ENCODE peak calls at places on chromosomes 1 and 21, in six cellular contexts. One of them, this sample, is unnamed.

GRCh38 chr1:225767591-225768540 is 9.8 kb upstream of the SRP9 start:
- DNase-seq in body of pancreas: peak; percentile 68
- DNase-seq in adrenal gland: peak; percentile 57
- DNase-seq in colonic mucosa: peak; percentile 69
- DNase-seq in foreskin keratinocyte: peak; percentile 82
- DNase-seq in left ventricle myocardium inferior: peak; percentile 83
- DNase-seq in this sample: peak; percentile 96

GRCh38 chr1:119336738-119337315 is 31.8 kb upstream of the HAO2 start:
- DNase-seq in colonic mucosa: no peak
- DNase-seq in adrenal gland: no peak
- DNase-seq in left ventricle myocardium inferior: no peak
- DNase-seq in foreskin keratinocyte: no peak
- DNase-seq in body of pancreas: no peak
- DNase-seq in this sample: no peak

GRCh38 chr21:24590261-24590660 is 1017.0 kb downstream of the MRPL39 start:
- DNase-seq in colonic mucosa: no peak
- DNase-seq in foreskin keratinocyte: no peak
- DNase-seq in adrenal gland: no peak
- DNase-seq in left ventricle myocardium inferior: no peak
- DNase-seq in body of pancreas: no peak
- DNase-seq in this sample: no peak

GRCh38 chr1:151822404-151822803 is 9.2 kb downstream of the RORC start:
- DNase-seq in body of pancreas: no peak
- DNase-seq in adrenal gland: no peak
- DNase-seq in foreskin keratinocyte: no peak
- DNase-seq in left ventricle myocardium inferior: no peak
- DNase-seq in colonic mucosa: no peak
- DNase-seq in this sample: no peak

GRCh38 chr1:93565496-93566221 is 116.0 kb downstream of the BCAR3 start:
- DNase-seq in foreskin keratinocyte: no peak
- DNase-seq in adrenal gland: peak; percentile 14
- DNase-seq in body of pancreas: no peak
- DNase-seq in left ventricle myocardium inferior: no peak
- DNase-seq in colonic mucosa: no peak
- DNase-seq in this sample: no peak

GRCh38 chr1:41735587-41736290 is 183.0 kb downstream of the HIVEP3 start:
- DNase-seq in colonic mucosa: no peak
- DNase-seq in adrenal gland: no peak
- DNase-seq in foreskin keratinocyte: no peak
- DNase-seq in left ventricle myocardium inferior: peak; percentile 49
- DNase-seq in body of pancreas: no peak
- DNase-seq in this sample: peak; percentile 47

GRCh38 chr1:185108324-185108723 is 48.4 kb downstream of the TRMT1L start:
- DNase-seq in left ventricle myocardium inferior: no peak
- DNase-seq in foreskin keratinocyte: no peak
- DNase-seq in adrenal gland: no peak
- DNase-seq in body of pancreas: no peak
- DNase-seq in colonic mucosa: no peak
- DNase-seq in this sample: no peak

GRCh38 chr1:147890177-147890790 is 12.3 kb upstream of the GJA8 start:
- DNase-seq in adrenal gland: peak; percentile 45
- DNase-seq in left ventricle myocardium inferior: peak; percentile 64
- DNase-seq in body of pancreas: peak; percentile 65
- DNase-seq in colonic mucosa: peak; percentile 68
- DNase-seq in foreskin keratinocyte: peak; percentile 24
- DNase-seq in this sample: peak; percentile 75

GRCh38 chr21:41560701-41561158 is 52.8 kb upstream of the TMPRSS2 start:
- DNase-seq in foreskin keratinocyte: no peak
- DNase-seq in left ventricle myocardium inferior: no peak
- DNase-seq in adrenal gland: no peak
- DNase-seq in colonic mucosa: peak; percentile 89
- DNase-seq in body of pancreas: no peak
- DNase-seq in this sample: no peak

GRCh38 chr1:232921416-232921815 is 29.0 kb upstream of the NTPCR start:
- DNase-seq in adrenal gland: no peak
- DNase-seq in body of pancreas: no peak
- DNase-seq in colonic mucosa: no peak
- DNase-seq in left ventricle myocardium inferior: no peak
- DNase-seq in foreskin keratinocyte: no peak
- DNase-seq in this sample: no peak

GRCh38 chr1:231240883-231241735 is at the start of gene GNPAT:
- DNase-seq in body of pancreas: peak; percentile 88
- DNase-seq in left ventricle myocardium inferior: peak; percentile 90
- DNase-seq in adrenal gland: peak; percentile 86
- DNase-seq in colonic mucosa: peak; percentile 90
- DNase-seq in foreskin keratinocyte: peak; percentile 53
- DNase-seq in this sample: peak; percentile 96

GRCh38 chr1:29821605-29822004 is 585.3 kb downstream of the PTPRU start:
- DNase-seq in foreskin keratinocyte: no peak
- DNase-seq in left ventricle myocardium inferior: no peak
- DNase-seq in colonic mucosa: no peak
- DNase-seq in body of pancreas: no peak
- DNase-seq in adrenal gland: no peak
- DNase-seq in this sample: no peak

GRCh38 chr1:200979574-200980451 is 43.7 kb downstream of the KIF21B start:
- DNase-seq in body of pancreas: no peak
- DNase-seq in colonic mucosa: peak; percentile 72
- DNase-seq in left ventricle myocardium inferior: no peak
- DNase-seq in adrenal gland: no peak
- DNase-seq in foreskin keratinocyte: no peak
- DNase-seq in this sample: peak; percentile 59

GRCh38 chr1:17605582-17606344 is 66.3 kb downstream of the ARHGEF10L start:
- DNase-seq in colonic mucosa: no peak
- DNase-seq in body of pancreas: peak; percentile 81
- DNase-seq in foreskin keratinocyte: no peak
- DNase-seq in adrenal gland: no peak
- DNase-seq in left ventricle myocardium inferior: peak; percentile 56
- DNase-seq in this sample: peak; percentile 63

GRCh38 chr21:45176141-45176540 is 101.8 kb downstream of the ADARB1 start:
- DNase-seq in adrenal gland: no peak
- DNase-seq in foreskin keratinocyte: no peak
- DNase-seq in left ventricle myocardium inferior: no peak
- DNase-seq in colonic mucosa: no peak
- DNase-seq in body of pancreas: no peak
- DNase-seq in this sample: no peak

GRCh38 chr1:155125946-155126493 is 1.7 kb upstream of the EFNA1 start:
- DNase-seq in foreskin keratinocyte: no peak
- DNase-seq in adrenal gland: peak; percentile 52
- DNase-seq in colonic mucosa: peak; percentile 95
- DNase-seq in body of pancreas: peak; percentile 68
- DNase-seq in left ventricle myocardium inferior: peak; percentile 56
- DNase-seq in this sample: peak; percentile 89

GRCh38 chr1:153921803-153922075 is 1.0 kb downstream of the GATAD2B start:
- DNase-seq in foreskin keratinocyte: no peak
- DNase-seq in colonic mucosa: peak; percentile 32
- DNase-seq in body of pancreas: no peak
- DNase-seq in left ventricle myocardium inferior: no peak
- DNase-seq in adrenal gland: no peak
- DNase-seq in this sample: peak; percentile 32

GRCh38 chr1:182380199-182380598 is 11.4 kb downstream of the GLUL start:
- DNase-seq in adrenal gland: no peak
- DNase-seq in left ventricle myocardium inferior: no peak
- DNase-seq in body of pancreas: no peak
- DNase-seq in colonic mucosa: no peak
- DNase-seq in foreskin keratinocyte: no peak
- DNase-seq in this sample: no peak

GRCh38 chr1:200364831-200365230 is 45.0 kb downstream of the ZNF281 start:
- DNase-seq in body of pancreas: no peak
- DNase-seq in adrenal gland: no peak
- DNase-seq in colonic mucosa: no peak
- DNase-seq in left ventricle myocardium inferior: no peak
- DNase-seq in foreskin keratinocyte: no peak
- DNase-seq in this sample: no peak

GRCh38 chr1:247096544-247096943 is 7.6 kb downstream of the ZNF669 start:
- DNase-seq in left ventricle myocardium inferior: no peak
- DNase-seq in colonic mucosa: no peak
- DNase-seq in adrenal gland: no peak
- DNase-seq in body of pancreas: no peak
- DNase-seq in foreskin keratinocyte: no peak
- DNase-seq in this sample: no peak

GRCh38 chr1:66443793-66444192 is 90.2 kb upstream of the SGIP1 start:
- DNase-seq in left ventricle myocardium inferior: no peak
- DNase-seq in adrenal gland: no peak
- DNase-seq in body of pancreas: no peak
- DNase-seq in foreskin keratinocyte: no peak
- DNase-seq in colonic mucosa: no peak
- DNase-seq in this sample: no peak

GRCh38 chr1:39394598-39394997 is 96.8 kb upstream of the BMP8A start:
- DNase-seq in adrenal gland: no peak
- DNase-seq in foreskin keratinocyte: peak; percentile 75
- DNase-seq in body of pancreas: peak; percentile 45
- DNase-seq in left ventricle myocardium inferior: no peak
- DNase-seq in colonic mucosa: peak; percentile 54
- DNase-seq in this sample: no peak

GRCh38 chr1:8520483-8520966 is 202.6 kb downstream of the SLC45A1 start:
- DNase-seq in adrenal gland: no peak
- DNase-seq in foreskin keratinocyte: no peak
- DNase-seq in body of pancreas: no peak
- DNase-seq in left ventricle myocardium inferior: no peak
- DNase-seq in colonic mucosa: no peak
- DNase-seq in this sample: no peak

GRCh38 chr1:160837558-160838205 is 25.0 kb downstream of the CD244 start:
- DNase-seq in colonic mucosa: no peak
- DNase-seq in adrenal gland: no peak
- DNase-seq in body of pancreas: peak; percentile 22
- DNase-seq in foreskin keratinocyte: no peak
- DNase-seq in left ventricle myocardium inferior: peak; percentile 23
- DNase-seq in this sample: peak; percentile 67

GRCh38 chr1:247332215-247332900 is 691 bp upstream of the ZNF496 start:
- DNase-seq in colonic mucosa: peak; percentile 45
- DNase-seq in adrenal gland: peak; percentile 57
- DNase-seq in foreskin keratinocyte: no peak
- DNase-seq in body of pancreas: peak; percentile 68
- DNase-seq in left ventricle myocardium inferior: peak; percentile 60
- DNase-seq in this sample: peak; percentile 85

DNA sequence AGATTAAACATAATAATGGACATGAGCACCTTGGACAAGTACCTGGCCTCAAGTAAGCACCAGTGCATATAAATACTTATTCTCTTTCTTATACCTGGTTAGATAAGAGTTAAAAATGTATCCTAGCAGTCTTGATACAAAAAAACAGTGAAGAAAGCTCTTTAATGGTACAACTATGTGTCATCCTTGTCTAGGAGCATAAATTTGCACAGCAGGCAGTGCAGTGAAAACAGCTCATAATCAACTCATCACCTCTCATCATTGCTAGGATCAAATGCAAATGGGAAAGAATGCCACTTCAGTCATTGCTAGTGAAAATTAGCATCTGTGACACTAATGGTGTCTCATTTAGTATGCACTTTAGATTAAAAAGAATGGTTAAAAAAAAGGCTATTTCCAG is 7.6 kb downstream of the SAMSN1 start:
- DNase-seq in foreskin keratinocyte: no peak
- DNase-seq in colonic mucosa: no peak
- DNase-seq in adrenal gland: no peak
- DNase-seq in body of pancreas: no peak
- DNase-seq in left ventricle myocardium inferior: no peak
- DNase-seq in this sample: no peak
- H3K27ac ChIP-seq in foreskin keratinocyte: no peak overlapping the region
- H3K27ac ChIP-seq in colonic mucosa: no peak overlapping the region
- H3K27ac ChIP-seq in adrenal gland: no peak overlapping the region
- H3K27ac ChIP-seq in body of pancreas: no peak overlapping the region
- H3K27ac ChIP-seq in left ventricle myocardium inferior: no peak overlapping the region
- H3K27ac ChIP-seq in this sample: no peak overlapping the region

GRCh38 chr1:84774674-84775548 is 84.7 kb upstream of the SSX2IP start:
- DNase-seq in colonic mucosa: no peak
- DNase-seq in body of pancreas: no peak
- DNase-seq in foreskin keratinocyte: no peak
- DNase-seq in adrenal gland: no peak
- DNase-seq in left ventricle myocardium inferior: no peak
- DNase-seq in this sample: no peak
- H3K27ac ChIP-seq in colonic mucosa: no peak overlapping the region
- H3K27ac ChIP-seq in body of pancreas: no peak overlapping the region
- H3K27ac ChIP-seq in foreskin keratinocyte: no peak overlapping the region
- H3K27ac ChIP-seq in adrenal gland: no peak overlapping the region
- H3K27ac ChIP-seq in left ventricle myocardium inferior: no peak overlapping the region
- H3K27ac ChIP-seq in this sample: no peak overlapping the region

DNA sequence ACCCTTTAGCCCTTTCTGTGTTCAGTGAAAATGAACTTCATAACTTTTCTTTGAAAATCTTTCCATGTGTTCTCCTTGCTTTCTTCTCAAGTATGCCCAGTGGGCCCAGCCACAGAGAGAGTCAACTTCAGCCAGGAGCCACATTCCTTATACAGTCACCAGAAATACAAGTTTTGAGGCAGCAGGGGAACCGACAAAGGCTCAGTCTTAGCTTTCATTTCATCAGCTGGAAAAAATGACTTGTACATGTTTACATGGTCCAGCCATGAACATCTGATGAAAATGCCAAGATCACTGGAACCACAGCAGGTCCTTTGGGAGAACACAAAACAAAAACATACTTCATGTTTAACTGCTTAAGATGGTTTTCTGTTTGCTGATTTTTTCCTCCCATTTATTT is 72.5 kb downstream of the SYDE2 start:
- DNase-seq in adrenal gland: no peak
- DNase-seq in colonic mucosa: no peak
- DNase-seq in body of pancreas: no peak
- DNase-seq in left ventricle myocardium inferior: no peak
- DNase-seq in foreskin keratinocyte: no peak
- DNase-seq in this sample: no peak
- H3K27ac ChIP-seq in adrenal gland: no peak overlapping the region
- H3K27ac ChIP-seq in colonic mucosa: no peak overlapping the region
- H3K27ac ChIP-seq in body of pancreas: no peak overlapping the region
- H3K27ac ChIP-seq in left ventricle myocardium inferior: no peak overlapping the region
- H3K27ac ChIP-seq in foreskin keratinocyte: no peak overlapping the region
- H3K27ac ChIP-seq in this sample: no peak overlapping the region

GRCh38 chr1:171654705-171655214 is 2.3 kb upstream of the MYOC start:
- DNase-seq in body of pancreas: no peak
- DNase-seq in foreskin keratinocyte: no peak
- DNase-seq in colonic mucosa: no peak
- DNase-seq in left ventricle myocardium inferior: no peak
- DNase-seq in adrenal gland: no peak
- DNase-seq in this sample: no peak

GRCh38 chr1:171653796-171654704 is 1.6 kb upstream of the MYOC start:
- DNase-seq in left ventricle myocardium inferior: no peak
- DNase-seq in colonic mucosa: no peak
- DNase-seq in body of pancreas: peak; percentile 13
- DNase-seq in adrenal gland: no peak
- DNase-seq in foreskin keratinocyte: no peak
- DNase-seq in this sample: no peak

GRCh38 chr1:171655215-171656116 is 3.0 kb upstream of the MYOC start:
- DNase-seq in body of pancreas: peak; percentile 51
- DNase-seq in left ventricle myocardium inferior: peak; percentile 88
- DNase-seq in adrenal gland: peak; percentile 59
- DNase-seq in colonic mucosa: peak; percentile 70
- DNase-seq in foreskin keratinocyte: no peak
- DNase-seq in this sample: peak; percentile 95

DNA sequence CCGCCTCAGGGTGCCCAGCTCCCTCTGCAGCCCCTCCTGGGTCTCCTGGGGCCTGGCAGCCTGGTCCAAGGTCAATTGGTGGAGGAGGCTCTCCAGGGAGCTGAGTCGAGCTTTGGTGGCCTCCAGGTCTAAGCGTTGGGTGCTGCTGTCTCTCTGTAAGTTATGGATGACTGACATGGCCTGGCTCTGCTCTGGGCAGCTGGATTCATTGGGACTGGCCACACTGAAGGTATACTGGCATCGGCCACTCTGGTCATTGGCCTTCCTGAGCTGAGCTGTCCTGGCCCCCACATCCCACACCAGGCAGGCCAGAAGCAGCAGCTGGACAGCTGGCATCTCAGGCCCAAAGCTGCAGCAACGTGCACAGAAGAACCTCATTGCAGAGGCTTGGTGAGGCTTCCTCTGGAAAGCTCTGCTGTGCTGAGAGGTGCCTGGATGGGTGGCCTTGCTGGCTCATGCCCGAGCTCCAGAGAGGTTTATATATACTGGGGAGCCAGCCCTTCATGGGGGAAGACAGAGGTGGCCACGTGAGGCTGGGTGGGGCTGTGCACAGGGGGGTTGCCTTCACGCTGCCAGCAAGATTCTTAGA is at the start of gene MYOC:
- DNase-seq in colonic mucosa: no peak
- DNase-seq in adrenal gland: no peak
- DNase-seq in foreskin keratinocyte: no peak
- DNase-seq in body of pancreas: no peak
- DNase-seq in left ventricle myocardium inferior: no peak
- DNase-seq in this sample: peak; percentile 60
- H3K27ac ChIP-seq in colonic mucosa: no peak within 1 kb of the TSS
- H3K27ac ChIP-seq in adrenal gland: no peak within 1 kb of the TSS
- H3K27ac ChIP-seq in foreskin keratinocyte: no peak within 1 kb of the TSS
- H3K27ac ChIP-seq in body of pancreas: no peak within 1 kb of the TSS
- H3K27ac ChIP-seq in left ventricle myocardium inferior: peak within 1 kb of the TSS; percentile 89
- H3K27ac ChIP-seq in this sample: no peak within 1 kb of the TSS